ENCODE peak calls at places on chromosomes 6 and 20, in six cellular contexts. O, I, Q, U, E and J are unnamed samples.

GRCh38 chr6:143236151-143236788 is 175.6 kb downstream of the AIG1 start:
- DNase-seq in O (no peak), E (no peak), U (no peak), Q (no peak), I (no peak), J (no peak)

GRCh38 chr20:6562111-6562510 is 205.4 kb upstream of the BMP2 start:
- DNase-seq in Q (no peak), O (no peak), U (no peak), E (no peak), I (no peak), J (no peak)

GRCh38 chr6:73058736-73059135 is 166.6 kb downstream of the KHDC1L start:
- DNase-seq in O (no peak), Q (no peak), E (no peak), I (no peak), U (no peak), J (no peak)

GRCh38 chr20:32463642-32464400 is 105.7 kb downstream of the ASXL1 start:
- DNase-seq in E (no peak), O (no peak), Q (no peak), U (no peak), I (no peak), J (no peak)

GRCh38 chr6:106470316-106470715 is 109.8 kb downstream of the CRYBG1 start:
- DNase-seq in O (no peak), Q (no peak), U (no peak), E (no peak), I (no peak), J (no peak)

GRCh38 chr20:62367136-62367482 is at the start of gene LAMA5:
- DNase-seq in Q (peak; percentile 89), U (no peak), I (peak; percentile 77), O (no peak), E (no peak), J (no peak)

GRCh38 chr6:170222498-170223471 is 68.1 kb downstream of the DLL1 start:
- DNase-seq in U (no peak), O (no peak), Q (no peak), I (no peak), E (no peak), J (no peak)

GRCh38 chr6:75934643-75935472 is 137.6 kb downstream of the IMPG1 start:
- DNase-seq in O (peak; percentile 12), Q (peak; percentile 74), U (peak; percentile 10), E (peak; percentile 28), I (peak; percentile 87), J (no peak)

GRCh38 chr20:45441746-45442145 is 25.8 kb downstream of the PIGT start:
- DNase-seq in E (no peak), U (no peak), O (no peak), Q (no peak), I (no peak), J (no peak)

GRCh38 chr6:169251371-169251802 is 2.3 kb downstream of the THBS2 start:
- DNase-seq in E (no peak), U (no peak), O (no peak), I (no peak), Q (no peak), J (no peak)

GRCh38 chr6:96923871-96924493 is 546 bp upstream of the KLHL32 start:
- DNase-seq in I (no peak), U (no peak), Q (no peak), O (no peak), E (no peak), J (peak; percentile 12)

GRCh38 chr20:15359056-15359455 is 1021.6 kb upstream of the FLRT3 start:
- DNase-seq in U (no peak), Q (no peak), I (no peak), O (no peak), E (no peak), J (no peak)

GRCh38 chr6:84415068-84415467 is 187.6 kb upstream of the CEP162 start:
- DNase-seq in Q (no peak), O (no peak), I (no peak), U (no peak), E (no peak), J (no peak)

GRCh38 chr6:40482532-40482931 is 104.6 kb downstream of the LRFN2 start:
- DNase-seq in I (peak; percentile 12), U (no peak), Q (no peak), O (no peak), E (no peak), J (no peak)

GRCh38 chr6:102582569-102582968 is 1189.1 kb downstream of the GRIK2 start:
- DNase-seq in O (no peak), I (no peak), Q (peak; percentile 47), E (no peak), U (no peak), J (no peak)

GRCh38 chr6:103122766-103123601 is 1729.5 kb downstream of the GRIK2 start:
- DNase-seq in E (no peak), U (no peak), I (peak; percentile 72), O (no peak), Q (peak; percentile 33), J (no peak)

GRCh38 chr6:83781506-83781905 is 71.7 kb upstream of the RIPPLY2 start:
- DNase-seq in U (no peak), O (no peak), I (no peak), E (no peak), Q (no peak), J (no peak)

GRCh38 chr20:44942264-44942973 is 17.8 kb downstream of the TOMM34 start:
- DNase-seq in U (no peak), E (no peak), Q (no peak), I (no peak), O (no peak), J (no peak)

GRCh38 chr20:58546312-58546711 is 31.1 kb upstream of the APCDD1L start:
- DNase-seq in I (no peak), O (no peak), U (no peak), E (no peak), Q (no peak), J (no peak)

GRCh38 chr6:63529498-63529897 is 42.8 kb upstream of the LOC128125822 start:
- DNase-seq in U (no peak), I (no peak), Q (no peak), E (peak; percentile 19), O (no peak), J (no peak)

GRCh38 chr20:41380551-41381262 is 14.1 kb upstream of the EMILIN3 start:
- DNase-seq in E (no peak), Q (no peak), U (no peak), O (no peak), I (no peak), J (no peak)

GRCh38 chr6:7979831-7980230 is 69.2 kb upstream of the TXNDC5 start:
- DNase-seq in I (no peak), O (no peak), E (no peak), Q (no peak), U (no peak), J (no peak)

GRCh38 chr6:76124010-76124409 is 51.5 kb upstream of the IMPG1 start:
- DNase-seq in U (no peak), I (no peak), E (no peak), Q (no peak), O (no peak), J (no peak)

DNA sequence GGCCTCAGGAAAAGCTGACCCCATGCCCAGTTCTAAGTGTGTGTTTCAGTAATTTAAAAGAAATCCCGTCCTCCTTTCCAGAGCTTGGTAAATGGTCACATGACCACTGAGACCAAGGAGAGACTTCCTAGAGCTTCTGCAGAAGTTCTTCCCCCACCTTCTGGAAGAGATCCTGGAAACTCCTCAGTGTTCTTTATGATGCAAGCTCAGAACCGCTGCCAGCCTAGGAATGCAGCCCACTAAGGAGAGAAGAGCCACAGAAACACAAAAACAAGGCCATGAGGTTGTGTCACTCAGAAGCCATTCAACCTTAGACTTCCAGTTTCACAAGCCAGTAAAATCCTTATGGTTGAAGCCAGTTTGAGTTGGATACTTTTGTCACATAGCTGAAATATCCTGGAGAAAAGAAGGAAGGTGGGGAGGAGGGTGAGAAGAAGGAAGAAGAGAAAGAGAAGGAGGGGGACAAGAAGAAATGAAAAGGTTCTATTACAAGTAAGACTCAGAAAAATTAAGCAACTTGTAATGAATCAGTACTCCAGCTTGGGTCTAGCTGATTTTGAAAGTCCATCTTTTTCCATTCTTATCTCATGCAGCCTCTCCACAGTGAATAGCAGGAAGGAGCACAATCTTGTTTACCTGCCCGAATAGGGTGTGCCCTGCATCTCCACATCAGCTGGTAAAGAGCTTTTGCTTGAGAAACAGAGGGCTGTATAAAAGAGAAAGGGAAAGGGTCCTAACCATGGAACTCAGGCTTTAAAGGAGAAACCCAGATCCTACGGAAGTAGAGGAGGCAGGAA is 348.6 kb downstream of the TPBG start:
- DNase-seq in Q (no peak), U (no peak), E (no peak), I (no peak), O (no peak), J (no peak)
- H3K4me3 ChIP-seq in Q (no peak overlapping the region), U (no peak overlapping the region), E (no peak overlapping the region), I (no peak overlapping the region), O (no peak overlapping the region), J (no peak overlapping the region)

GRCh38 chr6:2900821-2901644 is 2.1 kb downstream of the SERPINB9 start:
- DNase-seq in Q (no peak), O (no peak), E (no peak), U (no peak), I (no peak), J (no peak)

GRCh38 chr6:2896741-2897140 is 6.4 kb downstream of the SERPINB9 start:
- DNase-seq in O (no peak), E (no peak), I (no peak), Q (no peak), U (no peak), J (no peak)

GRCh38 chr6:2900221-2900807 is 2.8 kb downstream of the SERPINB9 start:
- DNase-seq in I (no peak), U (no peak), Q (no peak), E (peak; percentile 25), O (no peak), J (no peak)

GRCh38 chr6:2902470-2902762 is 693 bp downstream of the SERPINB9 start:
- DNase-seq in O (no peak), E (no peak), U (no peak), I (no peak), Q (no peak), J (no peak)

GRCh38 chr6:2899596-2899995 is 3.5 kb downstream of the SERPINB9 start:
- DNase-seq in E (peak; percentile 20), Q (no peak), U (no peak), I (no peak), O (peak; percentile 39), J (no peak)
- H3K9me3 ChIP-seq in E (no peaks in the 10 kb centered on the region), Q (no peaks in the 10 kb centered on the region), U (no peaks in the 10 kb centered on the region), I (no peaks in the 10 kb centered on the region), O (no peaks in the 10 kb centered on the region), J (no peaks in the 10 kb centered on the region)

GRCh38 chr6:20265842-20266241 is 53.6 kb upstream of the MBOAT1 start:
- DNase-seq in Q (no peak), I (no peak), E (no peak), O (no peak), U (no peak), J (no peak)
- H3K27ac ChIP-seq in Q (no peak overlapping the region), I (no peak overlapping the region), E (no peak overlapping the region), O (no peak overlapping the region), U (no peak overlapping the region), J (no peak overlapping the region)

GRCh38 chr6:38350882-38351281 is 288.8 kb downstream of the BTBD9 start:
- DNase-seq in U (no peak), Q (no peak), I (no peak), O (no peak), E (no peak), J (no peak)

GRCh38 chr6:38348366-38348765 is 291.4 kb downstream of the BTBD9 start:
- DNase-seq in O (no peak), U (no peak), I (no peak), E (no peak), Q (no peak), J (no peak)

GRCh38 chr6:38349795-38350194 is 289.9 kb downstream of the BTBD9 start:
- DNase-seq in O (no peak), U (no peak), E (no peak), Q (no peak), I (no peak), J (no peak)

GRCh38 chr6:38352636-38353035 is 287.1 kb downstream of the BTBD9 start:
- DNase-seq in I (no peak), O (no peak), U (no peak), E (no peak), Q (no peak), J (no peak)

GRCh38 chr6:38350220-38350619 is 289.5 kb downstream of the BTBD9 start:
- DNase-seq in I (no peak), Q (no peak), U (no peak), O (no peak), E (no peak), J (no peak)
- H3K4me3 ChIP-seq in I (no peak overlapping the region), Q (no peak overlapping the region), U (no peak overlapping the region), O (no peak overlapping the region), E (no peak overlapping the region), J (no peak overlapping the region)